ENCODE peak calls at places on chromosome 5, in seven cellular contexts. One of them, this sample, is unnamed.

GRCh38 chr5:122473138-122473843 is 161.3 kb downstream of the SNCAIP start:
- DNase-seq in mesothelial cell of epicardium: no peak
- DNase-seq in fibroblast of mammary gland: no peak
- DNase-seq in CD8-positive, alpha-beta T cell: no peak
- DNase-seq in AG04450: no peak
- DNase-seq in lung: no peak
- DNase-seq in fibroblast of lung: no peak
- DNase-seq in this sample: no peak

GRCh38 chr5:152556779-152557178 is 151.7 kb upstream of the NMUR2 start:
- DNase-seq in mesothelial cell of epicardium: no peak
- DNase-seq in fibroblast of mammary gland: no peak
- DNase-seq in CD8-positive, alpha-beta T cell: no peak
- DNase-seq in AG04450: no peak
- DNase-seq in lung: no peak
- DNase-seq in fibroblast of lung: no peak
- DNase-seq in this sample: no peak

GRCh38 chr5:151595411-151595826 is 4.3 kb upstream of the FAT2 start:
- DNase-seq in mesothelial cell of epicardium: no peak
- DNase-seq in fibroblast of mammary gland: no peak
- DNase-seq in CD8-positive, alpha-beta T cell: no peak
- DNase-seq in AG04450: no peak
- DNase-seq in lung: no peak
- DNase-seq in fibroblast of lung: no peak
- DNase-seq in this sample: no peak

GRCh38 chr5:72338810-72339209 is 18.6 kb downstream of the PTCD2 start:
- DNase-seq in mesothelial cell of epicardium: no peak
- DNase-seq in fibroblast of mammary gland: no peak
- DNase-seq in CD8-positive, alpha-beta T cell: no peak
- DNase-seq in AG04450: no peak
- DNase-seq in lung: no peak
- DNase-seq in fibroblast of lung: no peak
- DNase-seq in this sample: no peak

GRCh38 chr5:5882706-5883105 is 460.2 kb downstream of the ICE1 start:
- DNase-seq in mesothelial cell of epicardium: no peak
- DNase-seq in fibroblast of mammary gland: no peak
- DNase-seq in CD8-positive, alpha-beta T cell: no peak
- DNase-seq in AG04450: no peak
- DNase-seq in lung: no peak
- DNase-seq in fibroblast of lung: no peak
- DNase-seq in this sample: no peak

GRCh38 chr5:88940712-88941111 is 57.7 kb upstream of the MEF2C start:
- DNase-seq in mesothelial cell of epicardium: no peak
- DNase-seq in fibroblast of mammary gland: no peak
- DNase-seq in CD8-positive, alpha-beta T cell: no peak
- DNase-seq in AG04450: no peak
- DNase-seq in lung: no peak
- DNase-seq in fibroblast of lung: no peak
- DNase-seq in this sample: no peak

GRCh38 chr5:115979628-115980041 is 17.4 kb downstream of the LVRN start:
- DNase-seq in mesothelial cell of epicardium: no peak
- DNase-seq in fibroblast of mammary gland: peak
- DNase-seq in CD8-positive, alpha-beta T cell: no peak
- DNase-seq in AG04450: peak
- DNase-seq in lung: no peak
- DNase-seq in fibroblast of lung: peak
- DNase-seq in this sample: no peak

GRCh38 chr5:116531635-116532034 is 43.0 kb downstream of the SEMA6A start:
- DNase-seq in mesothelial cell of epicardium: no peak
- DNase-seq in fibroblast of mammary gland: no peak
- DNase-seq in CD8-positive, alpha-beta T cell: no peak
- DNase-seq in AG04450: no peak
- DNase-seq in lung: no peak
- DNase-seq in fibroblast of lung: no peak
- DNase-seq in this sample: no peak

GRCh38 chr5:136518174-136518573 is 152.8 kb upstream of the TRPC7 start:
- DNase-seq in mesothelial cell of epicardium: no peak
- DNase-seq in fibroblast of mammary gland: peak
- DNase-seq in CD8-positive, alpha-beta T cell: no peak
- DNase-seq in AG04450: no peak
- DNase-seq in lung: no peak
- DNase-seq in fibroblast of lung: no peak
- DNase-seq in this sample: no peak

GRCh38 chr5:175572922-175573321 is 84.9 kb upstream of the HRH2 start:
- DNase-seq in mesothelial cell of epicardium: no peak
- DNase-seq in fibroblast of mammary gland: peak
- DNase-seq in CD8-positive, alpha-beta T cell: no peak
- DNase-seq in AG04450: no peak
- DNase-seq in lung: no peak
- DNase-seq in fibroblast of lung: peak
- DNase-seq in this sample: no peak

GRCh38 chr5:90014420-90014819 is 395.1 kb downstream of the CETN3 start:
- DNase-seq in mesothelial cell of epicardium: no peak
- DNase-seq in fibroblast of mammary gland: no peak
- DNase-seq in CD8-positive, alpha-beta T cell: no peak
- DNase-seq in AG04450: no peak
- DNase-seq in lung: no peak
- DNase-seq in fibroblast of lung: no peak
- DNase-seq in this sample: no peak

GRCh38 chr5:171619196-171619595 is 166.4 kb upstream of the SMIM23 start:
- DNase-seq in mesothelial cell of epicardium: no peak
- DNase-seq in fibroblast of mammary gland: no peak
- DNase-seq in CD8-positive, alpha-beta T cell: no peak
- DNase-seq in AG04450: no peak
- DNase-seq in lung: no peak
- DNase-seq in fibroblast of lung: no peak
- DNase-seq in this sample: no peak

GRCh38 chr5:157463621-157464407 is 3.8 kb downstream of the NIPAL4 start:
- DNase-seq in mesothelial cell of epicardium: no peak
- DNase-seq in fibroblast of mammary gland: peak
- DNase-seq in CD8-positive, alpha-beta T cell: no peak
- DNase-seq in AG04450: no peak
- DNase-seq in lung: no peak
- DNase-seq in fibroblast of lung: peak
- DNase-seq in this sample: no peak

GRCh38 chr5:167458412-167458811 is 833.0 kb upstream of the WWC1 start:
- DNase-seq in mesothelial cell of epicardium: no peak
- DNase-seq in fibroblast of mammary gland: no peak
- DNase-seq in CD8-positive, alpha-beta T cell: no peak
- DNase-seq in AG04450: no peak
- DNase-seq in lung: no peak
- DNase-seq in fibroblast of lung: no peak
- DNase-seq in this sample: no peak

GRCh38 chr5:143023447-143024096 is 253.4 kb downstream of the ARHGAP26 start:
- DNase-seq in mesothelial cell of epicardium: no peak
- DNase-seq in fibroblast of mammary gland: peak
- DNase-seq in CD8-positive, alpha-beta T cell: no peak
- DNase-seq in AG04450: no peak
- DNase-seq in lung: no peak
- DNase-seq in fibroblast of lung: no peak
- DNase-seq in this sample: no peak

GRCh38 chr5:91425046-91425445 is 41.9 kb upstream of the ARRDC3 start:
- DNase-seq in mesothelial cell of epicardium: no peak
- DNase-seq in fibroblast of mammary gland: no peak
- DNase-seq in CD8-positive, alpha-beta T cell: no peak
- DNase-seq in AG04450: no peak
- DNase-seq in lung: no peak
- DNase-seq in fibroblast of lung: no peak
- DNase-seq in this sample: no peak

GRCh38 chr5:141398608-141399007 is 861 bp downstream of the PCDHGB5 start:
- DNase-seq in mesothelial cell of epicardium: no peak
- DNase-seq in fibroblast of mammary gland: no peak
- DNase-seq in CD8-positive, alpha-beta T cell: no peak
- DNase-seq in AG04450: no peak
- DNase-seq in lung: no peak
- DNase-seq in fibroblast of lung: no peak
- DNase-seq in this sample: no peak

GRCh38 chr5:141403387-141403786 is 809 bp downstream of the PCDHGA9 start:
- DNase-seq in mesothelial cell of epicardium: no peak
- DNase-seq in fibroblast of mammary gland: no peak
- DNase-seq in CD8-positive, alpha-beta T cell: no peak
- DNase-seq in AG04450: no peak
- DNase-seq in lung: no peak
- DNase-seq in fibroblast of lung: no peak
- DNase-seq in this sample: no peak

GRCh38 chr5:141399555-141400258 is 2.0 kb downstream of the PCDHGB5 start:
- DNase-seq in mesothelial cell of epicardium: no peak
- DNase-seq in fibroblast of mammary gland: no peak
- DNase-seq in CD8-positive, alpha-beta T cell: no peak
- DNase-seq in AG04450: no peak
- DNase-seq in lung: no peak
- DNase-seq in fibroblast of lung: no peak
- DNase-seq in this sample: no peak

DNA sequence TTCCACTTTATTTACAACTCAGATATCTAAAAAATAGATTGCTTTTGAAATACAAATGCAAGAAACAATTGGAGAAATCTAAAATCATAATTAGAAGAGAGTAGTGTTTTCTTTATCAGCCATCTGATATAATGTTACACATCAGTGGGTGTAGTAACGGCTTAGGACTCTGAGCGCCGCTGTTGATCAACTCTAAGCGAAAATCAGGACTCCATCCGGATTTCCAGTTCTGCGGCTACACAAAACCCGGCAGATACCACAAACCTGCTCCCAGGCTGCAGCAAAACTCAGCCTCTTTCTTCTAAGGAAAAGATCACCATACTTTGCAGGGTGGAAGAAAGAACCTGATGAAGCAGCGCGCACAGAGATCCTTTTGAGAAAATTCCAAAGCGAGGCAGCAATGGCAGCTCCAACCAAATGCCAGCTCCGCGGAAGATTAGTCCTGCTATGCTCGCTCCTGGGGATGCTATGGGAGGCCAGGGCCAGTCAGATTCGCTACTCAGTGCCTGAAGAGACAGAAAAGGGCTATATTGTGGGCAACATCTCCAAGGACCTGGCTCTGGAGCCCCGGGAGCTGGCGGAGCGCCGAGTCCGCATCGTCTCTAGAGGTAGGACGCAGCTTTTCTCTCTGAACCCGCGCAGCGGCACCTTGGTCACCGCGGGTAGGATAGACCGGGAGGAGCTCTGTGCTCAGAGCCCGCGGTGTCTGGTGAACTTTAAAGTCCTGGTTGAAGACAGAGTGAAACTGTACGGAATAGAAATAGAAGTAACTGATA is at the start of gene PCDHGA9:
- DNase-seq in mesothelial cell of epicardium: no peak
- DNase-seq in fibroblast of mammary gland: peak
- DNase-seq in CD8-positive, alpha-beta T cell: no peak
- DNase-seq in AG04450: no peak
- DNase-seq in lung: no peak
- DNase-seq in fibroblast of lung: peak
- DNase-seq in this sample: no peak
- TF ChIP-seq CTCF in mesothelial cell of epicardium: no peak
- TF ChIP-seq CTCF in fibroblast of mammary gland: peak
- TF ChIP-seq CTCF in CD8-positive, alpha-beta T cell: peak
- TF ChIP-seq CTCF in AG04450: peak
- TF ChIP-seq CTCF in lung: no peak
- TF ChIP-seq CTCF in fibroblast of lung: peak
- TF ChIP-seq CTCF in this sample: peak

GRCh38 chr5:31415009-31415923 is 116.6 kb downstream of the DROSHA start:
- DNase-seq in mesothelial cell of epicardium: no peak
- DNase-seq in fibroblast of mammary gland: no peak
- DNase-seq in CD8-positive, alpha-beta T cell: no peak
- DNase-seq in AG04450: no peak
- DNase-seq in lung: no peak
- DNase-seq in fibroblast of lung: no peak
- DNase-seq in this sample: no peak
- TF ChIP-seq CTCF in mesothelial cell of epicardium: no peak
- TF ChIP-seq CTCF in fibroblast of mammary gland: no peak
- TF ChIP-seq CTCF in CD8-positive, alpha-beta T cell: no peak
- TF ChIP-seq CTCF in AG04450: no peak
- TF ChIP-seq CTCF in lung: no peak
- TF ChIP-seq CTCF in fibroblast of lung: no peak
- TF ChIP-seq CTCF in this sample: peak

DNA sequence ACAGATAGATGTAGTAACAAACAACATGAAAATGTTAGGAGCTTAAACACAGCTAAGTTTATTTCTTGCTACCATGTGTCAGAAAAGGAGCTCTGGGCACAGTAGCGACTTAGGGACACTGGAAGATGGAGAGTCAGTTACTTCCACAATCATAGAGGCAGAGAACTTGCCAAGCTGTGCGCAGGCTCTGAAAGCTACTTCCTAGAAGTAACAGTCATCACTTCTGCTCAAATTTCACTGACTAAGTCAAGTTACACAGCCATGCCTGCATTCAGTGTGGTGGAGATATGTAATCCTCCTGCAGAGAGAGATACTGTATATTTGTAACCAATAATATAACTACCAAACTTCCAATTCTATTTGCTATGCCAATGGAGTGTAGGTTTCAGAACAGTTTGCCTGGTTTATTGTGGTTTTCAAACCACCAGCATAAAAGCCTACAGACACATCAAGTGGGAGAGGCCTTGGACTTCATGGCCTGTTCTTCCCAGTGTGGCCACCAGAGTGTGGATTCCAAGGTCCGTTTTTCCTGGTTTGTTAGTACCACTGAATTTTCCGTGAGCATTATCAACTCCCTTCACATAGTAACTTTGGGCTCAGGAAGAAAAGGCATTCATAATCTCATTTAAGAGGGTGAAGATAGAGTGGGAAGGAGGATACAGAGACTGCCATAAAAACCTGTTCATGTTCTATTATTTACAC is 268.1 kb downstream of the PJA2 start:
- DNase-seq in mesothelial cell of epicardium: no peak
- DNase-seq in fibroblast of mammary gland: peak
- DNase-seq in CD8-positive, alpha-beta T cell: no peak
- DNase-seq in AG04450: no peak
- DNase-seq in lung: no peak
- DNase-seq in fibroblast of lung: peak
- DNase-seq in this sample: no peak
- TF ChIP-seq CTCF in mesothelial cell of epicardium: no peak
- TF ChIP-seq CTCF in fibroblast of mammary gland: peak
- TF ChIP-seq CTCF in CD8-positive, alpha-beta T cell: no peak
- TF ChIP-seq CTCF in AG04450: peak
- TF ChIP-seq CTCF in lung: no peak
- TF ChIP-seq CTCF in fibroblast of lung: no peak
- TF ChIP-seq CTCF in this sample: no peak

DNA sequence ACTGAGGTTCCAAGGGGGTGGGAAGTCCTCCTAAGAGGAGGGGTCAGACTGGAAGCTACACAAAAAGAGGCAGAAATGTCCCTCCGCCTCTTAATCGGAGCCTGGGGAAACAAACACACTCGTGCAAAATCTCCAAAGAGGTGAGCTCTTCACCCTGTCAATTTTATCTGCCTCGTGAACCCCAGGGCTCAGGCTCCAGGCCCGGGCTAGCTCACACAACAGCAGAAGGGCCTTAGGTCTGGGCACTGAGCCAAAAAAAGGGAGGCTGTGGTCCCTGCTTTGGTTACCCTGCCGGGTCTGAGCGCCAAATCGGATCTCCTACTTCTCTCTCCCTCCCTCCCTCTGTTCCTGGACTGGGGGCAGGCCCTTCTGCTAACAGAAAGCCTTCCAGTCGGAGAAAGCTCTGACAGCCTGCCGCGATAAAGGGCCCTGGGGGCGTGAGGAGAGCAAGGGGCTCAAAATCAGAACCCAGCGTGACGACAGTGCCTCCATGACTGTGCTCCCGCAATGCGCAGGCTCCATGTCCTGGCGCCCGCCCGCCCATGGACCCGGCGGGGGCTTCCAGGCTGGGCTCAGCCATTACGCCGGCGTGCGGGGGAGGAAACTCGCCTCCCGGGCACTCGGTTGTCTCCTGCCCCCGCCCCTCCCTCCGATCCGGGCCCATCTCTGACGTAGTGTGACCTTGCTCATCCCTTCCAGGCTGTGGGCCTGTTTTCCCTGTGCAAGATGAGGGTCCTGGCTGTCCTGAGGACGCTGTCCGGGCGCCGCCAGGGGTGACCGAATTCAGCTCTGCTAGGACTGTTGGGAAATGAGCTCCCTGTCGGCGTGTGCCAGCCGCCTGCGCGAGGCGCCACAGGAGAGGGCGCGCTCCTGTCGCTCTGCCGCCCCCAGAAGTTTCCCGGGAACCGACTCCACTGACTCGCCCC is 865 bp upstream of the SLC22A4 start:
- DNase-seq in mesothelial cell of epicardium: peak
- DNase-seq in fibroblast of mammary gland: peak
- DNase-seq in CD8-positive, alpha-beta T cell: peak
- DNase-seq in AG04450: peak
- DNase-seq in lung: peak
- DNase-seq in fibroblast of lung: peak
- DNase-seq in this sample: peak
- TF ChIP-seq CTCF in mesothelial cell of epicardium: no peak
- TF ChIP-seq CTCF in fibroblast of mammary gland: no peak
- TF ChIP-seq CTCF in CD8-positive, alpha-beta T cell: no peak
- TF ChIP-seq CTCF in AG04450: peak
- TF ChIP-seq CTCF in lung: no peak
- TF ChIP-seq CTCF in fibroblast of lung: no peak
- TF ChIP-seq CTCF in this sample: no peak

This sample was measured in D721Med.